ENCODE peak calls at places on chromosomes 4 and X, in seven cellular contexts. U, S, X, F, O, P and L are unnamed samples.

GRCh38 chr4:139807483-139807882 is 141.9 kb downstream of the MGST2 start:
- DNase-seq in P (no peak), O (no peak), U (no peak), X (no peak), F (no peak), S (no peak), L (no peak)

GRCh38 chr4:8082517-8083055 is 76.0 kb downstream of the ABLIM2 start:
- DNase-seq in P (no peak), X (no peak), F (peak), S (no peak), O (no peak), U (peak), L (no peak)

GRCh38 chr4:156194896-156195295 is 241.2 kb upstream of the CTSO start:
- DNase-seq in X (no peak), S (no peak), U (no peak), O (no peak), F (no peak), P (no peak), L (no peak)

GRCh38 chr4:185127021-185127925 is 15.8 kb upstream of the SLC25A4 start:
- DNase-seq in F (peak), S (peak), U (peak), X (peak), O (peak), P (no peak), L (peak)

GRCh38 chr4:72809208-72809607 is 240.2 kb upstream of the ADAMTS3 start:
- DNase-seq in O (no peak), S (no peak), U (no peak), P (no peak), X (no peak), F (no peak), L (no peak)

GRCh38 chr4:75494563-75494962 is 19.6 kb downstream of the RCHY1 start:
- DNase-seq in S (no peak), F (no peak), U (no peak), P (no peak), X (peak), O (no peak), L (no peak)

GRCh38 chrX:37314526-37314925 is 34.6 kb upstream of the PRRG1 start:
- DNase-seq in F (no peak), S (no peak), U (no peak), X (peak), O (no peak), P (no peak), L (no peak)

GRCh38 chrX:3711331-3711917 is 2.0 kb downstream of the PRKX start:
- DNase-seq in O (no peak), S (no peak), F (no peak), X (no peak), P (no peak), U (peak), L (no peak)

GRCh38 chr4:166169111-166169510 is 296.1 kb downstream of the TLL1 start:
- DNase-seq in X (peak), O (peak), S (peak), P (no peak), F (no peak), U (no peak), L (no peak)